ENCODE peak calls at places on chromosomes 3 and 15, in five cellular contexts. F is ovary, T is psoas muscle, B is IMR-90, S is H9. E is an unnamed sample. For H3K4me1, the result is how much of the 10 kb centered on the place peaks cover.

GRCh38 chr3:149965278-149965677 is 5.4 kb downstream of the PFN2 start:
- DNase-seq in F (no peak), S (no peak), T (no peak), B (no peak), E (no peak)

GRCh38 chr3:139434764-139435291 is 41.5 kb downstream of the RBP2 start:
- DNase-seq in F (no peak), B (peak), T (no peak), S (no peak), E (peak)

GRCh38 chr3:122982202-122983185 is 45.1 kb downstream of the SEMA5B start:
- DNase-seq in T (no peak), F (no peak), B (no peak), S (peak), E (peak)

GRCh38 chr3:144760831-144761230 is 789.2 kb downstream of the DIPK2A start:
- DNase-seq in F (no peak), B (no peak), T (no peak), S (no peak), E (peak)

GRCh38 chr3:107370902-107371301 is 6.3 kb upstream of the CCDC54 start:
- DNase-seq in B (no peak), F (no peak), T (no peak), S (no peak), E (no peak)

GRCh38 chr3:61299343-61299742 is 48.1 kb upstream of the FHIT start:
- DNase-seq in T (no peak), F (no peak), B (no peak), S (no peak), E (no peak)

GRCh38 chr3:162994165-162994564 is 1497.6 kb downstream of the OTOL1 start:
- DNase-seq in T (no peak), S (no peak), B (no peak), F (no peak), E (no peak)

GRCh38 chr3:10294030-10294591 is 1.4 kb upstream of the GHRL start:
- DNase-seq in S (no peak), B (no peak), F (no peak), T (no peak), E (no peak)

GRCh38 chr15:44075535-44075934 is 119.5 kb downstream of the FRMD5 start:
- DNase-seq in T (no peak), S (no peak), F (no peak), B (no peak), E (peak)

GRCh38 chr15:45456212-45457106 is 66.1 kb downstream of the SLC30A4 start:
- DNase-seq in S (no peak), T (no peak), B (peak), F (peak), E (peak)

GRCh38 chr15:50066202-50066601 is 52.8 kb downstream of the ATP8B4 start:
- DNase-seq in T (no peak), F (no peak), S (no peak), B (peak), E (peak)

GRCh38 chr15:30038667-30039523 is 43.9 kb upstream of the GOLGA8J start:
- DNase-seq in B (no peak), T (no peak), F (peak), S (no peak), E (no peak)

GRCh38 chr3:155548194-155548593 is 196.7 kb downstream of the PLCH1 start:
- DNase-seq in F (no peak), S (no peak), T (no peak), B (no peak), E (no peak)

GRCh38 chr3:64732570-64732969 is 44.8 kb upstream of the ADAMTS9 start:
- DNase-seq in T (no peak), B (peak), F (no peak), S (no peak), E (peak)

GRCh38 chr3:73707772-73708171 is 83.0 kb upstream of the PDZRN3 start:
- DNase-seq in B (peak), S (no peak), F (no peak), T (no peak), E (no peak)

GRCh38 chr3:36714343-36714742 is 50.0 kb downstream of the DCLK3 start:
- DNase-seq in F (no peak), T (no peak), S (no peak), B (no peak), E (no peak)

GRCh38 chr3:57144952-57145351 is 20.2 kb downstream of the IL17RD start:
- DNase-seq in F (no peak), B (no peak), S (no peak), T (no peak), E (peak)

GRCh38 chr3:101182734-101183133 is 137.6 kb downstream of the IMPG2 start:
- DNase-seq in F (no peak), T (no peak), B (peak), S (no peak), E (peak)

GRCh38 chr3:123405021-123405420 is 43.9 kb downstream of the ADCY5 start:
- DNase-seq in S (no peak), B (no peak), F (no peak), T (peak), E (no peak)

GRCh38 chr3:184305577-184305976 is 6.5 kb downstream of the PSMD2 start:
- DNase-seq in F (no peak), B (peak), S (no peak), T (no peak), E (no peak)

GRCh38 chr3:49807427-49808114 is 4.5 kb downstream of the INKA1 start:
- DNase-seq in T (no peak), F (no peak), B (no peak), S (no peak), E (no peak)

GRCh38 chr3:52689151-52689550 is 3.3 kb downstream of the GNL3 start:
- DNase-seq in B (no peak), F (no peak), S (no peak), T (no peak), E (no peak)

GRCh38 chr3:156299569-156299968 is 179.2 kb downstream of the KCNAB1 start:
- DNase-seq in B (no peak), S (no peak), F (no peak), T (no peak), E (no peak)

GRCh38 chr3:194727435-194728128 is 41.9 kb downstream of the FAM43A start:
- DNase-seq in T (no peak), F (no peak), B (peak), S (no peak), E (no peak)

GRCh38 chr3:196531418-196531817 is 16.3 kb upstream of the SMCO1 start:
- DNase-seq in T (no peak), B (no peak), F (no peak), S (no peak), E (no peak)

GRCh38 chr3:67196677-67197076 is 198.6 kb downstream of the KBTBD8 start:
- DNase-seq in F (no peak), B (no peak), S (no peak), T (no peak), E (no peak)

GRCh38 chr3:112773864-112774263 is 72.8 kb downstream of the CD200R1L start:
- DNase-seq in F (no peak), T (no peak), S (no peak), B (no peak), E (no peak)

GRCh38 chr3:157180262-157180661 is 20.3 kb upstream of the CCNL1 start:
- DNase-seq in S (no peak), B (no peak), F (no peak), T (no peak), E (no peak)

DNA sequence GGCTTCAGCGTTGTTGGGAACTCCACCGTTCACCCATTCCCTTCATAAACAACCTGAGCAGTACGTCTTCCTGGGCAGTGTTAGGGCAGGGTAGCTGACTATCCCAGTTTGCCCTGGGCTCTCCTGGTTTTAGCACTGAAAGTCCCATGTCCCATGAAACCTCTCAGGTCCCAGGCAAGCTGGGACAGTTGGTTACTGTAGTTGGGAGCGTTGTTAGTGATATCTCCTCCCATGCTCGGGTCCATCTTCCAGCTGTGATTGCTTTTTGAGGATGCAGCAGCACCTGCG is 60.9 kb upstream of the HERC1 start:
- DNase-seq in B (no peak), T (no peak), F (no peak), S (no peak), E (no peak)
- H3K4me1 ChIP-seq in B (under half), T (half or more), F (under half), S (under half), E (under half)

DNA sequence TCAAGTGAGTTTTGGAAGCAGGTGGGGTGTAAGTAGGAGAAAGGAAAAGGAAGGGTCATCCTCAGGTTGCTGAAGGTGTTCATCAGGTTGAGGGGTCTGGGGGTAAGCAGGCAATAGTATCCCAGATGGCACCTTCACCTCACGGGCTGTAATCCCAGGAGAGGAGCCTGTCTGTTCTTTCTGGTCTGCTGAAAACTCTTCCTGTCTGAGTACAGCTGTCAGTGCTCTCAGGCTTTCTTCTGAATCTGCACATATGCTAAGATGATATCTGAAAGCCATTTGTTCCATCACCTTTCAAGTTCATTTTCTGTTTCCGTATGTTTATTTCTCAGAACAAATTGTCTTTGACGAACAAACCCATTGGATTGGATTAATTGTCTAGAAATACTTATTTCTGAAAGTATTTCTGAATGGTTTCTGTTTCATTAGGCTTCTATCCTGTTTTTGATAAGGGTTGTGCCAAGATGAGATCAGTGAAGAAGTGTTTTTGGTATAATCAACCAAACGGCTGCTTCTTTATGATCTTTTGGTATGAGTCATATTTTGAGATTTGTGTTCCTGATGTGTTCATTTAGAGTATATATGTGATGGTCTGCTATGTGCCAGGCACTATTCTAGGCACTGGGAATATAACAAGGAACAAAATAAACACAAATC is 13.3 kb downstream of the ZNF592 start:
- DNase-seq in F (no peak), B (peak), S (no peak), T (no peak), E (no peak)
- H3K4me1 ChIP-seq in F (under half), B (under half), S (under half), T (half or more), E (under half)

GRCh38 chr15:60733196-60733595 is 254.3 kb upstream of the ICE2 start:
- DNase-seq in F (no peak), S (no peak), B (no peak), T (no peak), E (no peak)
- H3K4me1 ChIP-seq in F (under half), S (under half), B (under half), T (under half), E (under half)

GRCh38 chr15:73628976-73629854 is 4.0 kb downstream of the NPTN start:
- DNase-seq in T (no peak), B (no peak), S (no peak), F (no peak), E (peak)

GRCh38 chr15:73631915-73632669 is 1.1 kb downstream of the NPTN start:
- DNase-seq in S (peak), F (no peak), B (peak), T (no peak), E (peak)

GRCh38 chr15:73628102-73628501 is 5.1 kb downstream of the NPTN start:
- DNase-seq in T (no peak), S (no peak), F (no peak), B (no peak), E (no peak)

GRCh38 chr15:73630796-73631471 is 2.3 kb downstream of the NPTN start:
- DNase-seq in T (no peak), F (no peak), S (no peak), B (no peak), E (peak)

GRCh38 chr15:73630030-73630429 is 3.2 kb downstream of the NPTN start:
- DNase-seq in S (no peak), B (no peak), T (no peak), F (no peak), E (no peak)
- H3K4me1 ChIP-seq in S (under half), B (under half), T (half or more), F (under half), E (under half)

GRCh38 chr3:17401912-17402311 is 340.5 kb downstream of the TBC1D5 start:
- DNase-seq in S (no peak), B (no peak), T (no peak), F (no peak), E (no peak)
- H3K4me1 ChIP-seq in S (under half), B (under half), T (under half), F (under half), E (under half)

DNA sequence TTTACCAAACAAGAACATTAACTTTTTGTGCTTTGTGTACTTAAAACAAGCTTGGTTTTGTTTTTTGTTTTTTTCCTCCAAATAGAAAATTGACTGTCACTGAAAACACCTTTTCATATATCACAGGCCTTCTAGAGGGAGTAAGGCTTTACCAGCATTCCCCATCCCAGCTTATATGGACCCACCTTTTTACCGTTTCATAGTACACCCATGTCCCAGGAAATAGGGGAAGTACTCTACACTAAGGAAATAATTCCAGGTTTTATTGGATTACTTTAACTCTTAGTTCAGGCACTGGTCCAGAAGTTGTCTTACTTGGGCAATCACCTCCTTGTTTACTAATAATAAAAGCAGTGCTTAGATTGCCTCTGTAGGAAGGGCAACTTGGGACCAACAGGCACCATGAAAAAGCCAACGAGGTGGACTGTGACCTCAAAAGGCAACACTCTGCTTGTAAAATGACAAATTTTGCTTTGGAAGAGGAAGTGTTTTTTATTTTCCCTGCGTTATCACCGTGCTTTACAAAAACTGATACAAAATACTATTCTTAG is 26.2 kb downstream of the HMG20A start:
- DNase-seq in T (no peak), S (no peak), F (no peak), B (no peak), E (no peak)
- H3K4me1 ChIP-seq in T (under half), S (under half), F (under half), B (under half), E (under half)

GRCh38 chr3:171784387-171784786 is 25.9 kb downstream of the PLD1 start:
- DNase-seq in T (no peak), F (no peak), B (no peak), S (no peak), E (no peak)

GRCh38 chr3:171789759-171790505 is 20.4 kb downstream of the PLD1 start:
- DNase-seq in B (no peak), S (no peak), F (no peak), T (no peak), E (no peak)

GRCh38 chr3:171784937-171785336 is 25.3 kb downstream of the PLD1 start:
- DNase-seq in B (no peak), T (no peak), F (no peak), S (no peak), E (no peak)

GRCh38 chr3:171788546-171789351 is 21.5 kb downstream of the PLD1 start:
- DNase-seq in F (no peak), S (no peak), B (peak), T (no peak), E (peak)

DNA sequence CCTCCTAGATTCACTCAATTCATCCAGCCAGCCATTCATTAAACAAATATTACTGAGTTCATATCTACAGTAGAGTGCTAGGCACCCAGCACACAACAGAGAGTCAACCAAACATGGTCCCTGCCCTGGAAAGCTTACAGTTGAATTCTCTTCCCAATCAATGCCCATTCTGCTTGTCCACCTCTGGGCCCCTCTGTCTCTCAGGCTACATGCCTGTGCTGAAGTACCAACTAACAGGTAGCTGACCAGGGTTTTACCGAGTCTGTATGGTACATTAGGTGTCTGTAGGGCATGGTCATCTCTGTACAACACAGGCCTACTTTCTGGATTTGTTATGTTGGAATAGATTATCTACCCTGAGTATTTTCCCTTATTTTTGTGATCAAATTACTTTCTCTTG is 23.3 kb downstream of the PLD1 start:
- DNase-seq in S (no peak), F (no peak), B (no peak), T (no peak), E (no peak)
- H3K4me1 ChIP-seq in S (under half), F (under half), B (under half), T (under half), E (under half)

GRCh38 chr3:58334013-58334321 is 1.3 kb downstream of the PXK start:
- DNase-seq in B (no peak), T (no peak), S (no peak), F (no peak), E (no peak)

GRCh38 chr3:58337190-58337589 is 4.5 kb downstream of the PXK start:
- DNase-seq in S (no peak), F (no peak), T (no peak), B (no peak), E (no peak)

GRCh38 chr3:58336135-58336882 is 3.6 kb downstream of the PXK start:
- DNase-seq in T (no peak), S (no peak), F (no peak), B (peak), E (peak)

GRCh38 chr3:58333206-58334012 is 717 bp downstream of the PXK start:
- DNase-seq in F (no peak), T (peak), S (peak), B (no peak), E (peak)

DNA sequence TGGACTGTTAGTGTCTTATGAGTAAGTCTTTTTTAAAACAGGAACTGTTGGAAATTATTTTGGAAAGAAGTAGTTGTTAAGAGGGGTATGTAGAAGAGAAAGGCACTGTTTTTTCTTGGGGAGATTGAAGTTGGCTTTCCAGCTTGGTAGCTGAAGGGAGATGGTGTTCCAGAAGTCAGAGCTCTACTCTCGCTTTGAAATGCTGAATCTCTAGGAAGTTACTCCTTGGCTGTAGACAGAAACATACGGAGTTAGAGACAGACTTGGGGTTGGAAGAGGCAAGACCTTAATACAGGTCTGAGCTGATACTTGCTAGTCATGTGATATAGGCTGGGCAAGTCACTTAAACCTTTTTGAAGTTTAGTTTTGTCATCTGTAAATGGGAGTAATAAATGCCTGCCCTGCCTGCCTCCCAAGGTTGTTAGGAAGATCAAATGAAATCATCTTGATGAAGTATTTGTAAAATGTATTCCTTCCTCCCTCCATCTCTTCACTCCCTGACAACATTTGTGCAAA is 2.8 kb downstream of the PXK start:
- DNase-seq in F (no peak), B (no peak), T (no peak), S (no peak), E (no peak)
- H3K4me1 ChIP-seq in F (under half), B (under half), T (under half), S (under half), E (under half)

GRCh38 chr3:119301001-119301400 is 6.8 kb downstream of the ARHGAP31 start:
- DNase-seq in B (no peak), F (no peak), S (no peak), T (no peak), E (no peak)
- H3K4me1 ChIP-seq in B (under half), F (under half), S (under half), T (under half), E (under half)

GRCh38 chr15:66711886-66712285 is 9.8 kb downstream of the SMAD6 start:
- DNase-seq in B (no peak), S (no peak), F (no peak), T (no peak), E (no peak)

GRCh38 chr15:66713843-66714508 is 11.9 kb downstream of the SMAD6 start:
- DNase-seq in T (no peak), B (no peak), F (no peak), S (no peak), E (no peak)

GRCh38 chr15:66708389-66708788 is 6.4 kb downstream of the SMAD6 start:
- DNase-seq in S (no peak), F (no peak), B (no peak), T (no peak), E (no peak)

GRCh38 chr15:66709884-66710283 is 7.8 kb downstream of the SMAD6 start:
- DNase-seq in B (no peak), T (no peak), S (no peak), F (no peak), E (no peak)

GRCh38 chr15:66711260-66711659 is 9.2 kb downstream of the SMAD6 start:
- DNase-seq in T (no peak), B (no peak), F (no peak), S (no peak), E (no peak)
- H3K4me1 ChIP-seq in T (under half), B (under half), F (under half), S (under half), E (half or more)

E was measured in cardiac muscle cell.